ENCODE peak calls at places on chromosomes 11 and 22, in seven cellular contexts. P is IMR-90, R is A549, B is lower leg skin, V is HCT116, N is body of pancreas, D is sigmoid colon. U is an unnamed sample.

GRCh38 chr22:20464096-20464614 is 26.5 kb upstream of the SCARF2 start:
- DNase-seq in V (no peak), R (no peak), N (no peak), P (no peak), D (no peak), B (no peak), U (no peak)

GRCh38 chr11:110182886-110183285 is 89.7 kb downstream of the ZC3H12C start:
- DNase-seq in D (no peak), B (no peak), V (peak; percentile 60), R (no peak), P (peak; percentile 81), N (no peak), U (no peak)

GRCh38 chr11:128346808-128347207 is 240.6 kb downstream of the ETS1 start:
- DNase-seq in B (no peak), N (no peak), D (no peak), V (no peak), P (peak; percentile 74), R (no peak), U (no peak)

GRCh38 chr11:115286614-115287013 is 217.6 kb downstream of the CADM1 start:
- DNase-seq in B (no peak), R (no peak), V (no peak), P (no peak), D (no peak), N (no peak), U (no peak)

GRCh38 chr11:128902515-128903066 is 11.4 kb downstream of the KCNJ5 start:
- DNase-seq in V (no peak), R (no peak), P (peak; percentile 81), D (no peak), B (no peak), N (no peak), U (no peak)

GRCh38 chr11:46079662-46080061 is 41.6 kb downstream of the PHF21A start:
- DNase-seq in R (no peak), B (no peak), N (no peak), P (no peak), V (no peak), D (no peak), U (no peak)

GRCh38 chr22:37232140-37232998 is 11.7 kb downstream of the RAC2 start:
- DNase-seq in R (no peak), D (no peak), N (no peak), V (no peak), P (no peak), B (no peak), U (no peak)

GRCh38 chr11:60310407-60310998 is 16.6 kb upstream of the MS4A6E start:
- DNase-seq in N (peak; percentile 52), R (no peak), D (no peak), V (no peak), P (no peak), B (no peak), U (peak; percentile 41)

GRCh38 chr11:83063073-83063754 is 8.5 kb downstream of the RAB30 start:
- DNase-seq in D (no peak), N (no peak), V (no peak), R (peak; percentile 36), P (peak; percentile 33), B (no peak), U (no peak)

GRCh38 chr11:26841818-26842457 is 120.1 kb upstream of the SLC5A12 start:
- DNase-seq in D (no peak), B (no peak), V (no peak), N (no peak), R (no peak), P (peak; percentile 60), U (no peak)

GRCh38 chr22:20024225-20025087 is 3.5 kb downstream of the TANGO2 start:
- DNase-seq in N (peak; percentile 33), V (no peak), R (no peak), P (no peak), B (no peak), D (peak; percentile 54), U (peak; percentile 55)

GRCh38 chr11:8682219-8683114 is at the start of the genes RPL27A and TRIM66:
- DNase-seq in R (peak; percentile 84), N (peak; percentile 98), P (peak; percentile 95), B (peak; percentile 100), D (peak; percentile 99), V (peak; percentile 90), U (peak; percentile 99)
- TF ChIP-seq POLR2A in R (peak; percentile 98), N (peak; percentile 99), P (peak; percentile 97), B (no peak), D (peak; percentile 100), V (peak; percentile 96), U (peak; percentile 97)

GRCh38 chr11:120333801-120334200 is 2.4 kb upstream of the ARHGEF12 start:
- DNase-seq in P (no peak), R (no peak), N (no peak), B (no peak), V (no peak), D (no peak), U (no peak)

GRCh38 chr11:120330045-120330444 is 4.9 kb downstream of the TLCD5 start:
- DNase-seq in V (no peak), R (no peak), B (peak; percentile 28), D (no peak), N (no peak), P (no peak), U (no peak)

GRCh38 chr11:120329556-120329955 is 4.5 kb downstream of the TLCD5 start:
- DNase-seq in P (no peak), B (no peak), N (no peak), V (no peak), R (no peak), D (no peak), U (no peak)

GRCh38 chr11:120332822-120333716 is 3.1 kb upstream of the ARHGEF12 start:
- DNase-seq in R (no peak), V (no peak), B (no peak), D (no peak), N (no peak), P (no peak), U (no peak)

DNA sequence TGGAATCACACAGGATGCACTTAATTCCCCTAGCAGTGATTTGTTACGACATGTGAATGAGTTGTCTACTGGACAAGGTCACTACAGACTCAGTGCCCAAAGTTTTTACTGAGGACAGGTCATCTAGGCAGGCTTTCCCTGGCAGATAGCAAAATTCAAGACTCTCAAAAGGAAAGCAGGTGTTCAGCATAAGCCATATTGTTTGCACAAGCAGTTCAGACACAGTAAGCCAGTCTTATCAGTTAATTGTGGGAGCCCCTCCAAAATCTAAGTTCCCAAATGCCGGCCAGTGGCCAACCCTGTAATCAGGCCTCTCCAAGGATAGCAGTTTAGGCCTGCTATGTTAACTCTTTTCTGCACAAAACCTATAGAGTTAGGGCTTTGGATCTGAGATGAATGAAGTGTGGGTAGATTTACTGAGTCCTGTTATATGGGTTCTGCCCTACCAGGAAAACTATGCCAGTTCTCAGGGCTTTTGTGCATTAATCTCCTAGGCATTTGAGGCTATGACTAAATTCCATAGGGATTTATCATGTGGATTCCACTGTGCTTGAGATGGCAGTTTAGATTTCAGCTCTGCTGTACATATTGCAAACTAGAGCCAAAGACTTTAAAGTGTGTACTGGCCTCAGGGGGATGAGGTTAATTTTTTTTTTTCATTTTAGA is 4.8 kb upstream of the ARHGEF12 start:
- DNase-seq in R (peak; percentile 32), D (no peak), P (peak; percentile 91), V (no peak), N (peak; percentile 67), B (peak; percentile 34), U (no peak)
- TF ChIP-seq POLR2A in R (no peak), D (no peak), P (peak; percentile 35), V (no peak), N (no peak), B (no peak), U (no peak)

DNA sequence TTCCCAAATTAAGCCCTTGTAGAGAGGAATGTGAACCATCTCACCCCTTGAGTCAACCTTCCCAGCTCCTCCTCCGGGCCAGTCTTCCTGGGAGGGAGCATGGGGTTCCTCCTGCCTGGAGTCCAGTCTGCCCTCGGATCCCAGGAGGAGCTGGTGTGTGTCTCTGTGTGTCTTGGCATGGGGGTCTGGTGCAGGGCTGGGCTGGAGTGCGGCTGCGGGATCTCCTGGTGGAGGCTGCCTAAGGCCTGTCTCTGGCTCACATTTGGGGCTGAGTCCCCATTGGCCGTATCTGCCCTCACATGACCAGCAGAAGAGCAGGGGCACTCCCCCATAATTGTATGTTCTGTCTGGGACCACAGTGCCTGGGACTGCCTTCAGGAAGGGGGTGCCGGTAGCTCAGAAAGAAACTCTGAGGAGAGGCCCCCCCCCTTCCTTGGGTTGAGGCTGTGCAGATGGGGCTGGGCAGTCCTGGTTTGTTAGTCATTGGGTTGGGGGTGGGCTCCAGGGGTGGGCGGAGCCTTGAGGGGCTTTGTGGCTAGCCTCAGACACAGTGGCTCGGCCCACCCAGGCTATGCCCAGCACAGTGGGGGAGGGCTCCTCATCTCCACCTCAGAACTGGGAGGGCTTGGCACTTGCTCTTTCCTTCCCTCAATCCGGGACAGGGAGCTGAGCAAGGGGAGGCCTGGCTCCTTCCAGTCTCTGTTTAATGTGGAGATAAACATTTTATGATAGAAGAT is 2.9 kb downstream of the C1QTNF5 start:
- DNase-seq in V (no peak), R (no peak), D (peak; percentile 75), N (no peak), P (peak; percentile 90), B (no peak), U (no peak)
- TF ChIP-seq POLR2A in V (no peak), R (no peak), D (no peak), N (no peak), P (no peak), B (no peak), U (no peak)

DNA sequence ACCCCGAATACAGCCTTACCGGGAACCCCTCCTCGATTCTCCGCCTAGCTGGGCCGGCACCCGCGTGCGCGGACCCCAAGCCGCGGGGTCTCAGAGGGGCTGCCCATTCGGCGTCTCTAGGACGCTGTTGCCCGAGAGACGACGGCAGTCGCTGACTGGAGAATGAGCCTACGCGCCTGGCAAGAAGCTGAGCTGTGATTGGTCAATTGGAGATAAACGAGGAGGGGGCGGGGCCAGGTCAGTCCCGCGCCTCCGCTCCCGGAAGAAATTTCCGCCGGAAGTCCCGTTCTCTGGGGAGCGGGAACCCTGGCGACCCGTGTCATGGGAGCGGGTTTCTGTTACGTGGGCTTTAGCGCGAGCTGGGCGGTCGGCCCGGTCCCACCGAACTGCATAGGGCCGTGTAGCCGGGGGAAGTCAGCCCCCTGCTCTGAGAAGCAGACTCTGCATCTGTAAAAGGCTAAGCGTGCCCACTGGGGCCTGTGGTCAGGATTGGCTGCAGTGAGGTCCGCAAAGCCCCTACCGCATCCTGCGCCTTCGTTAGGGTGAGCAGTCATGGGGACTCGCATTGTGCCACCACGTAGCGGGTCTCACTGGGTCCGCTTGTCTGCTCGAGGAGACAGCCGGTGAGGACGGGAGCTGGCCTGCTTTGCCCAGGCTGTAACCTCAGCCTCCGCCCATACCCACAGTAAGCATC is at the start of gene EFCAB6:
- DNase-seq in R (peak; percentile 80), D (peak; percentile 96), B (peak; percentile 98), N (peak; percentile 95), P (peak; percentile 90), V (peak; percentile 56), U (peak; percentile 95)
- TF ChIP-seq POLR2A in R (peak; percentile 60), D (peak; percentile 65), B (no peak), N (peak; percentile 77), P (peak; percentile 56), V (no peak), U (no peak)